ENCODE peak calls at places on chromosome 10, in seven cellular contexts. V is psoas muscle, T is lower leg skin, I is BJ, O is endodermal cell, B is AG04449, R is kidney. D is an unnamed sample.

GRCh38 chr10:86556933-86557649 is 35.5 kb upstream of the WAPL start:
- DNase-seq in T (no peak), V (no peak), O (no peak), I (no peak), R (no peak), B (no peak), D (no peak)

GRCh38 chr10:34576789-34577188 is 238.3 kb downstream of the PARD3 start:
- DNase-seq in O (no peak), I (no peak), T (no peak), R (no peak), B (no peak), V (no peak), D (no peak)

GRCh38 chr10:96857613-96858012 is 25.5 kb downstream of the LCOR start:
- DNase-seq in R (no peak), B (no peak), I (no peak), T (no peak), V (no peak), O (no peak), D (no peak)

GRCh38 chr10:92382631-92383030 is 91.7 kb downstream of the MARCHF5 start:
- DNase-seq in B (no peak), T (no peak), I (no peak), O (peak; percentile 57), V (no peak), R (no peak), D (no peak)

GRCh38 chr10:5551531-5552375 is 27.0 kb downstream of the CALML3 start:
- DNase-seq in B (no peak), I (no peak), R (peak; percentile 65), V (peak; percentile 24), O (no peak), T (no peak), D (no peak)

GRCh38 chr10:100265821-100266485 is 1.5 kb downstream of the CWF19L1 start:
- DNase-seq in O (no peak), I (no peak), R (no peak), V (no peak), T (no peak), B (no peak), D (no peak)

GRCh38 chr10:13956826-13957225 is 370.1 kb downstream of the PRPF18 start:
- DNase-seq in T (peak; percentile 82), R (peak; percentile 85), V (peak; percentile 87), I (no peak), O (peak; percentile 62), B (no peak), D (no peak)

GRCh38 chr10:61642692-61643091 is 20.0 kb upstream of the CABCOCO1 start:
- DNase-seq in O (no peak), I (peak; percentile 51), B (no peak), T (no peak), V (no peak), R (no peak), D (peak; percentile 72)

GRCh38 chr10:110657968-110658691 is 14.0 kb downstream of the RBM20 start:
- DNase-seq in I (no peak), T (no peak), V (no peak), B (no peak), R (no peak), O (peak; percentile 65), D (no peak)

GRCh38 chr10:75632750-75633462 is 201.5 kb downstream of the LRMDA start:
- DNase-seq in B (no peak), T (no peak), V (peak; percentile 59), I (no peak), O (no peak), R (no peak), D (no peak)

GRCh38 chr10:91798736-91799579 is 732 bp downstream of the TNKS2 start:
- DNase-seq in R (peak; percentile 83), O (peak; percentile 79), I (peak; percentile 18), B (no peak), T (no peak), V (peak; percentile 76), D (no peak)

GRCh38 chr10:17835688-17836087 is 26.5 kb downstream of the MRC1 start:
- DNase-seq in B (peak; percentile 71), R (no peak), V (no peak), T (no peak), I (peak; percentile 70), O (peak; percentile 73), D (no peak)

GRCh38 chr10:77391605-77392235 is 245.9 kb downstream of the KCNMA1 start:
- DNase-seq in B (peak; percentile 49), R (no peak), O (peak; percentile 97), V (peak; percentile 84), I (peak; percentile 51), T (peak; percentile 57), D (no peak)

GRCh38 chr10:91653214-91653875 is 20.5 kb upstream of the PPP1R3C start:
- DNase-seq in O (no peak), R (no peak), I (no peak), B (no peak), V (no peak), T (no peak), D (no peak)

GRCh38 chr10:49632406-49633317 is 18.8 kb downstream of the CHAT start:
- DNase-seq in O (no peak), I (no peak), V (no peak), R (peak; percentile 9), B (no peak), T (no peak), D (no peak)

GRCh38 chr10:48332166-48332870 is 25.8 kb downstream of the MAPK8 start:
- DNase-seq in T (no peak), I (no peak), O (no peak), R (no peak), B (no peak), V (no peak), D (no peak)

GRCh38 chr10:123726381-123726780 is 60.2 kb downstream of the GPR26 start:
- DNase-seq in T (no peak), O (no peak), B (no peak), I (no peak), V (no peak), R (no peak), D (no peak)

GRCh38 chr10:26706206-26706605 is 8.7 kb downstream of the PDSS1 start:
- DNase-seq in B (no peak), T (no peak), I (no peak), V (no peak), O (no peak), R (no peak), D (no peak)

GRCh38 chr10:9635691-9636090 is 1382.0 kb upstream of the CELF2 start:
- DNase-seq in R (no peak), I (no peak), O (no peak), V (no peak), B (no peak), T (no peak), D (no peak)

GRCh38 chr10:60732240-60733188 is 45.8 kb upstream of the CDK1 start:
- DNase-seq in R (peak; percentile 65), I (no peak), B (no peak), V (peak; percentile 51), T (no peak), O (peak; percentile 75), D (no peak)

GRCh38 chr10:114389429-114389828 is 14.9 kb downstream of the AFAP1L2 start:
- DNase-seq in O (no peak), I (no peak), B (no peak), R (no peak), T (no peak), V (no peak), D (peak; percentile 61)

GRCh38 chr10:132311338-132311939 is 3.7 kb upstream of the STK32C start:
- DNase-seq in R (no peak), T (no peak), V (no peak), O (peak; percentile 77), B (no peak), I (no peak), D (no peak)

GRCh38 chr10:52740913-52741675 is 31.5 kb downstream of the MBL2 start:
- DNase-seq in I (no peak), B (no peak), R (no peak), V (no peak), O (peak; percentile 95), T (no peak), D (no peak)

GRCh38 chr10:34540492-34540891 is 274.6 kb downstream of the PARD3 start:
- DNase-seq in V (no peak), T (no peak), B (no peak), O (no peak), R (no peak), I (no peak), D (no peak)

GRCh38 chr10:50648089-50648934 is 24.6 kb upstream of the SGMS1 start:
- DNase-seq in B (no peak), I (no peak), V (no peak), R (no peak), O (no peak), T (no peak), D (no peak)

GRCh38 chr10:131804551-131805295 is 96.1 kb upstream of the PPP2R2D start:
- DNase-seq in V (no peak), R (no peak), I (no peak), O (peak; percentile 22), T (no peak), B (no peak), D (no peak)

GRCh38 chr10:71255817-71256660 is 43.7 kb downstream of the UNC5B start:
- DNase-seq in T (peak; percentile 21), V (peak; percentile 73), R (no peak), O (no peak), B (no peak), I (peak; percentile 55), D (no peak)

DNA sequence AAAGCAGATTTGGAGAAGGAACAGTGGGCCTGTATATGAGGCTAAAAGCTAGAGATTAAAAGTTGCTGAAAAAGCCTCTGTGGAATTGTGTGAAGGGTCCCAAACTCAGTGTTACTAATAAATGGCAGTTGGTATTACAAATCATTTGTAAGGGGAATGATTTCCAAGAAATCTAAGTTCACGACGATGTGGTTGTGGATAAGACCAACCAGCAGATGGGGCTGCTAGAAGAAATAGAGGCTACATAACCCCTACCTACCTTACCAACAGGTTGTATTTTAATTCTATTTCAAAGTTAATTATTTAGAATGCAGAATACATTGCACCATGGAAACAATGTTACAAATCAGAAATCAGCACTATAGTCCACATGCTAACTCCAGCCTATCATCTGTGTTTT is 377.1 kb downstream of the HPSE2 start:
- DNase-seq in R (no peak), I (no peak), O (peak; percentile 49), V (no peak), T (no peak), B (no peak), D (no peak)
- TF ChIP-seq CTCF in R (no peak), I (peak; percentile 11), O (peak; percentile 76), V (no peak), T (no peak), B (no peak), D (peak; percentile 45)

DNA sequence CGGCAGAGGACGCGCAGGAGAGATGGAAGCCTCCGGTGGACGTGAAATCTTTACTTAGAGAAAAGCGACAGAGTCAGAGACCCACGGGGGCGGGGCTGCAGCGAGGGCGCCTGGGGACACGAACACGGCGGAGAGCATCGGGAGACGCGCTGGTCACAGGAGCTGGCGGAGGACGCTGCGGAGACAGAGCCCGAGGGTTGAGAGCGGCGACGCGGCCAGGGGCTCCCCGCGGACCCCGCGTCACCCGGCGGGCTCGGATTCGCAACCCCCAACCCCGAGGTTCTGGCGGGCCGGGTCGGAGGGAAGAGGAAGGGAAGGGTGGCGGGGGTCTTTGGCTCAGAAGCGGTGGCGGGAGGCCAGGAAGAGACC is 11.3 kb downstream of the CALY start:
- DNase-seq in I (no peak), V (no peak), T (no peak), R (peak; percentile 74), B (no peak), O (peak; percentile 69), D (no peak)
- H3K4me3 ChIP-seq in I (peak overlapping the region; percentile 53), V (peak overlapping the region; percentile 51), T (peak overlapping the region; percentile 17), R (no peak overlapping the region), B (peak overlapping the region; percentile 46), O (peak overlapping the region; percentile 36), D (peak overlapping the region; percentile 36)

GRCh38 chr10:19412531-19412930 is 363.9 kb downstream of the MALRD1 start:
- DNase-seq in I (no peak), R (no peak), O (peak; percentile 49), T (no peak), B (no peak), V (no peak), D (peak; percentile 15)
- TF ChIP-seq CTCF in I (peak; percentile 15), R (peak; percentile 39), O (peak; percentile 80), T (no peak), B (no peak), V (peak; percentile 49), D (peak; percentile 67)

GRCh38 chr10:118721005-118721876 is 33.5 kb downstream of the CACUL1 start:
- DNase-seq in B (no peak), V (no peak), T (peak; percentile 74), O (peak; percentile 73), R (no peak), I (no peak), D (no peak)
- H3K4me3 ChIP-seq in B (no peak overlapping the region), V (no peak overlapping the region), T (no peak overlapping the region), O (no peak overlapping the region), R (no peak overlapping the region), I (no peak overlapping the region), D (no peak overlapping the region)